ENCODE peak calls at places on chromosomes 3 and 15, in four cellular contexts. One of them, this sample, is unnamed.

GRCh38 chr3:31534036-31534435 is 1.3 kb downstream of the STT3B start:
- DNase-seq in GM23338: no peak
- DNase-seq in ovary: no peak
- DNase-seq in cardiac muscle cell: peak; percentile 21
- DNase-seq in this sample: no peak

GRCh38 chr3:195421410-195421809 is 21.4 kb downstream of the ACAP2 start:
- DNase-seq in GM23338: no peak
- DNase-seq in ovary: no peak
- DNase-seq in cardiac muscle cell: no peak
- DNase-seq in this sample: no peak

GRCh38 chr15:100596792-100597191 is 5.2 kb downstream of the LINS1 start:
- DNase-seq in GM23338: no peak
- DNase-seq in ovary: no peak
- DNase-seq in cardiac muscle cell: peak; percentile 54
- DNase-seq in this sample: no peak

GRCh38 chr15:92074646-92075045 is 221.1 kb downstream of the SLCO3A1 start:
- DNase-seq in GM23338: no peak
- DNase-seq in ovary: no peak
- DNase-seq in cardiac muscle cell: peak; percentile 72
- DNase-seq in this sample: peak; percentile 70

GRCh38 chr3:50912746-50913145 is 238.0 kb downstream of the DOCK3 start:
- DNase-seq in GM23338: peak; percentile 28
- DNase-seq in ovary: no peak
- DNase-seq in cardiac muscle cell: no peak
- DNase-seq in this sample: peak; percentile 65

GRCh38 chr3:70726096-70726745 is 413.8 kb upstream of the MDFIC2 start:
- DNase-seq in GM23338: no peak
- DNase-seq in ovary: no peak
- DNase-seq in cardiac muscle cell: no peak
- DNase-seq in this sample: no peak

GRCh38 chr3:101876142-101876541 is 26.8 kb downstream of the NFKBIZ start:
- DNase-seq in GM23338: no peak
- DNase-seq in ovary: no peak
- DNase-seq in cardiac muscle cell: no peak
- DNase-seq in this sample: no peak

GRCh38 chr3:170899455-170899854 is 9.0 kb downstream of the EIF5A2 start:
- DNase-seq in GM23338: no peak
- DNase-seq in ovary: no peak
- DNase-seq in cardiac muscle cell: no peak
- DNase-seq in this sample: no peak

GRCh38 chr3:154953538-154953937 is 126.6 kb upstream of the MME start:
- DNase-seq in GM23338: no peak
- DNase-seq in ovary: no peak
- DNase-seq in cardiac muscle cell: no peak
- DNase-seq in this sample: no peak

GRCh38 chr3:2354702-2355101 is 256.0 kb downstream of the CNTN4 start:
- DNase-seq in GM23338: peak; percentile 19
- DNase-seq in ovary: no peak
- DNase-seq in cardiac muscle cell: peak; percentile 54
- DNase-seq in this sample: peak; percentile 64

GRCh38 chr15:88834211-88834812 is 31.1 kb downstream of the ACAN start:
- DNase-seq in GM23338: peak; percentile 91
- DNase-seq in ovary: peak; percentile 78
- DNase-seq in cardiac muscle cell: peak; percentile 74
- DNase-seq in this sample: peak; percentile 86

GRCh38 chr15:46461416-46461815 is 826.6 kb downstream of the SQOR start:
- DNase-seq in GM23338: no peak
- DNase-seq in ovary: no peak
- DNase-seq in cardiac muscle cell: peak; percentile 6
- DNase-seq in this sample: no peak

GRCh38 chr15:63277044-63277892 is at the start of gene APH1B:
- DNase-seq in GM23338: peak; percentile 89
- DNase-seq in ovary: peak; percentile 82
- DNase-seq in cardiac muscle cell: peak; percentile 81
- DNase-seq in this sample: peak; percentile 92

GRCh38 chr3:144866504-144866903 is 894.9 kb downstream of the DIPK2A start:
- DNase-seq in GM23338: no peak
- DNase-seq in ovary: no peak
- DNase-seq in cardiac muscle cell: no peak
- DNase-seq in this sample: no peak

GRCh38 chr15:80081390-80081789 is 21.9 kb downstream of the ZFAND6 start:
- DNase-seq in GM23338: no peak
- DNase-seq in ovary: no peak
- DNase-seq in cardiac muscle cell: no peak
- DNase-seq in this sample: no peak

GRCh38 chr3:50139718-50140423 is 15.3 kb upstream of the SEMA3F start:
- DNase-seq in GM23338: no peak
- DNase-seq in ovary: no peak
- DNase-seq in cardiac muscle cell: no peak
- DNase-seq in this sample: no peak

GRCh38 chr3:25001041-25001591 is 426.9 kb upstream of the RARB start:
- DNase-seq in GM23338: no peak
- DNase-seq in ovary: no peak
- DNase-seq in cardiac muscle cell: no peak
- DNase-seq in this sample: no peak

GRCh38 chr15:35912196-35912595 is 366.2 kb upstream of the DPH6 start:
- DNase-seq in GM23338: peak; percentile 17
- DNase-seq in ovary: no peak
- DNase-seq in cardiac muscle cell: peak; percentile 45
- DNase-seq in this sample: no peak

GRCh38 chr3:184874709-184875644 is 63.0 kb downstream of the VPS8 start:
- DNase-seq in GM23338: peak; percentile 75
- DNase-seq in ovary: no peak
- DNase-seq in cardiac muscle cell: peak; percentile 63
- DNase-seq in this sample: peak; percentile 63

GRCh38 chr3:67461667-67462142 is 192.7 kb downstream of the SUCLG2 start:
- DNase-seq in GM23338: no peak
- DNase-seq in ovary: no peak
- DNase-seq in cardiac muscle cell: peak; percentile 79
- DNase-seq in this sample: no peak

GRCh38 chr3:24069045-24069444 is 124.0 kb downstream of the NR1D2 start:
- DNase-seq in GM23338: peak; percentile 52
- DNase-seq in ovary: no peak
- DNase-seq in cardiac muscle cell: peak; percentile 25
- DNase-seq in this sample: no peak

GRCh38 chr3:33664195-33664594 is 53.9 kb downstream of the CLASP2 start:
- DNase-seq in GM23338: no peak
- DNase-seq in ovary: no peak
- DNase-seq in cardiac muscle cell: peak; percentile 75
- DNase-seq in this sample: no peak

GRCh38 chr15:98649621-98649995 is 1.3 kb downstream of the IGF1R start:
- DNase-seq in GM23338: no peak
- DNase-seq in ovary: peak; percentile 52
- DNase-seq in cardiac muscle cell: no peak
- DNase-seq in this sample: peak; percentile 58

GRCh38 chr3:13111874-13112520 is 38.8 kb upstream of the IQSEC1 start:
- DNase-seq in GM23338: no peak
- DNase-seq in ovary: no peak
- DNase-seq in cardiac muscle cell: no peak
- DNase-seq in this sample: peak; percentile 42

GRCh38 chr3:101381809-101382208 is 61.4 kb upstream of the IMPG2 start:
- DNase-seq in GM23338: peak; percentile 76
- DNase-seq in ovary: no peak
- DNase-seq in cardiac muscle cell: peak; percentile 55
- DNase-seq in this sample: no peak

GRCh38 chr15:45648521-45649200 is 13.8 kb downstream of the SQOR start:
- DNase-seq in GM23338: no peak
- DNase-seq in ovary: no peak
- DNase-seq in cardiac muscle cell: peak; percentile 57
- DNase-seq in this sample: no peak

GRCh38 chr3:99909714-99910508 is 92.2 kb downstream of the CMSS1 start:
- DNase-seq in GM23338: no peak
- DNase-seq in ovary: no peak
- DNase-seq in cardiac muscle cell: peak; percentile 46
- DNase-seq in this sample: no peak

GRCh38 chr3:177431525-177432255 is 234.4 kb upstream of the TBL1XR1 start:
- DNase-seq in GM23338: peak; percentile 24
- DNase-seq in ovary: no peak
- DNase-seq in cardiac muscle cell: peak; percentile 65
- DNase-seq in this sample: no peak

GRCh38 chr15:25597576-25597975 is 158.8 kb upstream of the UBE3A start:
- DNase-seq in GM23338: no peak
- DNase-seq in ovary: no peak
- DNase-seq in cardiac muscle cell: peak; percentile 1
- DNase-seq in this sample: no peak

GRCh38 chr3:160928183-160928718 is 172.2 kb downstream of the PPM1L start:
- DNase-seq in GM23338: peak; percentile 28
- DNase-seq in ovary: no peak
- DNase-seq in cardiac muscle cell: peak; percentile 3
- DNase-seq in this sample: no peak

GRCh38 chr3:46847744-46848143 is 15.5 kb downstream of the MYL3 start:
- DNase-seq in GM23338: no peak
- DNase-seq in ovary: no peak
- DNase-seq in cardiac muscle cell: no peak
- DNase-seq in this sample: peak; percentile 49

GRCh38 chr15:40047413-40048154 is 8.6 kb upstream of the SRP14 start:
- DNase-seq in GM23338: no peak
- DNase-seq in ovary: peak; percentile 57
- DNase-seq in cardiac muscle cell: peak; percentile 85
- DNase-seq in this sample: peak; percentile 55

GRCh38 chr3:73719413-73719831 is 94.7 kb upstream of the PDZRN3 start:
- DNase-seq in GM23338: no peak
- DNase-seq in ovary: peak; percentile 48
- DNase-seq in cardiac muscle cell: peak; percentile 60
- DNase-seq in this sample: no peak

GRCh38 chr3:138367912-138368311 is 19.5 kb downstream of the MRAS start:
- DNase-seq in GM23338: no peak
- DNase-seq in ovary: peak; percentile 73
- DNase-seq in cardiac muscle cell: peak; percentile 12
- DNase-seq in this sample: no peak

GRCh38 chr3:474828-475227 is 278.3 kb downstream of the CHL1 start:
- DNase-seq in GM23338: no peak
- DNase-seq in ovary: no peak
- DNase-seq in cardiac muscle cell: no peak
- DNase-seq in this sample: no peak

GRCh38 chr3:196931828-196932587 is 10.3 kb downstream of the NCBP2 start:
- DNase-seq in GM23338: no peak
- DNase-seq in ovary: no peak
- DNase-seq in cardiac muscle cell: no peak
- DNase-seq in this sample: no peak

GRCh38 chr3:191702121-191702520 is 241.2 kb downstream of the PYDC2 start:
- DNase-seq in GM23338: peak; percentile 68
- DNase-seq in ovary: no peak
- DNase-seq in cardiac muscle cell: no peak
- DNase-seq in this sample: peak; percentile 49

This sample was measured in endodermal cell.